ENCODE peak calls at places on chromosomes 12 and 14, in four cellular contexts. One of them, this sample, is unnamed.
A peak's percentile ranks its signal among the peaks of the same experiment; 100 is the strongest.

GRCh38 chr14:24258548-24259265 is 4.3 kb downstream of the TGM1 start:
- DNase-seq in PC-3: no peak
- DNase-seq in HCT116: no peak
- DNase-seq in OCI-LY7: no peak
- DNase-seq in this sample: no peak

GRCh38 chr12:42780671-42781070 is 191.1 kb upstream of the PRICKLE1 start:
- DNase-seq in PC-3: no peak
- DNase-seq in OCI-LY7: no peak
- DNase-seq in HCT116: no peak
- DNase-seq in this sample: no peak

GRCh38 chr14:103099081-103099732 is 4.7 kb downstream of the EXOC3L4 start:
- DNase-seq in PC-3: no peak
- DNase-seq in HCT116: no peak
- DNase-seq in OCI-LY7: no peak
- DNase-seq in this sample: no peak

GRCh38 chr14:96852823-96853422 is 55.7 kb downstream of the VRK1 start:
- DNase-seq in PC-3: peak; percentile 52
- DNase-seq in OCI-LY7: peak; percentile 43
- DNase-seq in HCT116: peak; percentile 26
- DNase-seq in this sample: no peak

GRCh38 chr12:102005256-102005655 is 56.5 kb downstream of the WASHC3 start:
- DNase-seq in HCT116: no peak
- DNase-seq in PC-3: no peak
- DNase-seq in OCI-LY7: no peak
- DNase-seq in this sample: no peak

GRCh38 chr12:41277019-41277770 is 89.1 kb downstream of the PDZRN4 start:
- DNase-seq in HCT116: peak; percentile 19
- DNase-seq in OCI-LY7: peak; percentile 70
- DNase-seq in PC-3: peak; percentile 57
- DNase-seq in this sample: peak; percentile 11

GRCh38 chr14:104357689-104358527 is 219.5 kb downstream of the KIF26A start:
- DNase-seq in HCT116: no peak
- DNase-seq in OCI-LY7: no peak
- DNase-seq in PC-3: no peak
- DNase-seq in this sample: no peak

GRCh38 chr12:52415870-52416750 is 10.0 kb upstream of the KRT82 start:
- DNase-seq in OCI-LY7: no peak
- DNase-seq in PC-3: peak; percentile 70
- DNase-seq in HCT116: no peak
- DNase-seq in this sample: no peak

GRCh38 chr12:87427770-87428169 is 601.4 kb downstream of the C12orf50 start:
- DNase-seq in PC-3: peak; percentile 57
- DNase-seq in HCT116: no peak
- DNase-seq in OCI-LY7: no peak
- DNase-seq in this sample: no peak

GRCh38 chr12:78746001-78746400 is 118.6 kb upstream of the SYT1 start:
- DNase-seq in OCI-LY7: no peak
- DNase-seq in HCT116: no peak
- DNase-seq in PC-3: no peak
- DNase-seq in this sample: no peak

GRCh38 chr12:121773011-121773777 is 20.3 kb downstream of the RHOF start:
- DNase-seq in HCT116: peak; percentile 64
- DNase-seq in OCI-LY7: peak; percentile 89
- DNase-seq in PC-3: peak; percentile 84
- DNase-seq in this sample: peak; percentile 80

GRCh38 chr12:115049617-115050016 is 365.6 kb upstream of the TBX3 start:
- DNase-seq in PC-3: peak; percentile 13
- DNase-seq in OCI-LY7: no peak
- DNase-seq in HCT116: no peak
- DNase-seq in this sample: no peak

GRCh38 chr14:57317248-57317833 is 48.6 kb downstream of the AP5M1 start:
- DNase-seq in HCT116: peak; percentile 79
- DNase-seq in OCI-LY7: peak; percentile 79
- DNase-seq in PC-3: peak; percentile 99
- DNase-seq in this sample: peak; percentile 66

GRCh38 chr14:21041676-21042433 is at the start of gene RNASE7:
- DNase-seq in HCT116: no peak
- DNase-seq in OCI-LY7: no peak
- DNase-seq in PC-3: no peak
- DNase-seq in this sample: no peak

GRCh38 chr12:106780010-106780625 is 5.6 kb downstream of the RIC8B start:
- DNase-seq in HCT116: no peak
- DNase-seq in PC-3: peak; percentile 87
- DNase-seq in OCI-LY7: no peak
- DNase-seq in this sample: peak; percentile 92

GRCh38 chr12:11553871-11554533 is 95.5 kb upstream of the ETV6 start:
- DNase-seq in HCT116: peak; percentile 56
- DNase-seq in PC-3: peak; percentile 68
- DNase-seq in OCI-LY7: peak; percentile 78
- DNase-seq in this sample: peak; percentile 54

DNA sequence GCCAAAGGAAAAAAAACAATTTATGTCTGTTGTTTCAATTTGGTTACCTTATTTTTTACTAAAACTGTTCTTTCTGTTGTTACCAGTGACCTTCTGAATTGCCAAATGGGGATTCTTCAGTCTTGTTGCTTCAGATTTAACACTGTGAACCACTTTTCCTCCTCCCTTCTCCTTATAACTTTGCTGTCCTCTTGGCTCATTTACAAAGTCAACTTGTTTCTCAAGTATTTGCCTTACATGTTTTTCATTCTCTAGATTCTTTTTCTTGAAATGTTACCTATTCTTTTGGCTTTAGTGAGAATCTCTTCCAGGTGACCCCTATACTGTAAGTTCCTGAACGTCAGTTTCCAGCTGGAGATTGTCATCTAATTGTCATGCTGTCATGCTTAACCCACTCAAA is 19.4 kb downstream of the FUT8 start:
- DNase-seq in OCI-LY7: no peak
- DNase-seq in PC-3: no peak
- DNase-seq in HCT116: no peak
- DNase-seq in this sample: no peak
- H3K79me2 ChIP-seq in OCI-LY7: peaks cover 100% of the 10 kb centered on the region
- H3K79me2 ChIP-seq in PC-3: peaks cover 100% of the 10 kb centered on the region
- H3K79me2 ChIP-seq in HCT116: peaks cover 19% of the 10 kb centered on the region
- H3K79me2 ChIP-seq in this sample: peaks cover 98% of the 10 kb centered on the region

DNA sequence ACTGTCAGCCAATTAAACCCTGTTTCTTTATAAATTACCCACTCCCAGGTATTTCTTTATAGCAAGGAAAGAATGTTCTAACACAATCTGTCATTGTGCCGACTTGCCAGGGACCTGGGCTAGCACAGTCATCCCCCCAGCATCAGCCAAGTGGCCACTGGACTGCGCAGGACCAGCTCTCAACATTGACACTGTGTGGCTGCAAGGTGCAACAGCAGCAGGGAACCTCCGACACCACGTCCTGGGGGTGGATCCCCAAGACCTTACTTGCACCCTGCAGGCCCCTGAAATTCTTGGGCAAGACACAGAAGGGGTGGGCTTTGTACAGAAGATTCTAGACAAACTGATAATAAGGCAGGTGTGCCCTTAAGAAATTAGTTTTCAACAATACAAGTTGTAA is 309.5 kb downstream of the GLT1D1 start:
- DNase-seq in PC-3: no peak
- DNase-seq in OCI-LY7: no peak
- DNase-seq in HCT116: no peak
- DNase-seq in this sample: no peak
- TF ChIP-seq CTCF in PC-3: no peak
- TF ChIP-seq CTCF in OCI-LY7: peak; percentile 20
- TF ChIP-seq CTCF in HCT116: no peak
- TF ChIP-seq CTCF in this sample: no peak

DNA sequence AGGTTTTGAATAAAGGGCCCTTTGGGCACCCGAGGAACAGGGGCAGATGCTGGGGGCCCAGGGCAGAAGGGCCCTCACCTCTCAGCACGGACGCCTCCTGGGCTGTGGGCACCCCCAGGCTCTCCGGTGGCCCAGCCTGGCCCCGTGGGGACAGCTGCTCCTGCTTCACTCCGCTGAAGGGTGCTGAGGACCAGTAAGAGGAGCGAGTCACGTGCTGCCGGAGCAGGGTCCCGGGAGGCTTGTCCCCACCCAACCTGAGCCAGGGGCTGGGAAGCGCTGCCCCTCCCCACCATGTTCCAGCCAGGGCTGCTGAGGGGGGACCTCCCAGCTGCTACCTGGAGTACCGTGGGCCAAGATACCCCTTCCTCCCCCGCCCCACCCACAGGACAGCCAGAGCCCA is 59.5 kb downstream of the RFLNA start:
- DNase-seq in OCI-LY7: no peak
- DNase-seq in HCT116: no peak
- DNase-seq in PC-3: no peak
- DNase-seq in this sample: no peak
- H3K79me2 ChIP-seq in OCI-LY7: no peaks in the 10 kb centered on the region
- H3K79me2 ChIP-seq in HCT116: no peaks in the 10 kb centered on the region
- H3K79me2 ChIP-seq in PC-3: peaks cover 16% of the 10 kb centered on the region
- H3K79me2 ChIP-seq in this sample: peaks cover 10% of the 10 kb centered on the region

DNA sequence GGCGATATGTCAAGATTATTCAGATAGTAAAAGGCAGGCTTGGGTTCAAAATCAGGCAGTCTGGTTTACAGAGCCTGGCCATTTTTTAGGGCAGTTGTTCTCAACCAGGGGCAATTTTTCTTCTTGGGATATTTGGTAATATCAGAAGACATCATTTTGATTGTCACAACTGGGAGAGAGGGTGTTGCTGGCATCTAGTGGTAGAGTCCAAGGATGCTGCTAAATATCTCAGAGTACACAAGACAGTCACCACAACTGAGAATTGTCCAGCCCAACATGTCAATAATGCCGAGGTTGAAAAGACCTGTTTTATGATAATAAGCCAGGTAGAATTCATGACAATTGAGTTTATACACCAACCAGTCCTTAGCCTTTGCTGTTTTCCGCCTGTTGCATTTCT is 733.9 kb downstream of the NRXN3 start:
- DNase-seq in HCT116: no peak
- DNase-seq in OCI-LY7: no peak
- DNase-seq in PC-3: peak; percentile 8
- DNase-seq in this sample: no peak
- TF ChIP-seq CTCF in HCT116: no peak
- TF ChIP-seq CTCF in OCI-LY7: no peak
- TF ChIP-seq CTCF in PC-3: peak; percentile 32
- TF ChIP-seq CTCF in this sample: peak; percentile 39

This sample was measured in PC-9.